ENCODE peak calls at places on chromosomes 16 and 17, in five cellular contexts. W is fibroblast of mammary gland, M is neural crest cell, K is omental fat pad, R is IMR-90. U is an unnamed sample.

GRCh38 chr17:82386256-82386831 is 14.8 kb downstream of the UTS2R start:
- DNase-seq in K (no peak), W (no peak), M (no peak), R (no peak), U (no peak)

GRCh38 chr17:33950061-33950460 is 305.0 kb upstream of the CCL2 start:
- DNase-seq in K (no peak), R (no peak), M (no peak), W (no peak), U (no peak)

GRCh38 chr16:4200000-4200780 is 41.7 kb downstream of the SRL start:
- DNase-seq in K (peak), W (peak), M (peak), R (peak), U (no peak)

GRCh38 chr16:4505356-4506153 is 29.4 kb downstream of the HMOX2 start:
- DNase-seq in R (no peak), M (no peak), W (no peak), K (no peak), U (no peak)

GRCh38 chr16:86755571-86756006 is 177.2 kb downstream of the FOXL1 start:
- DNase-seq in K (no peak), M (no peak), R (no peak), W (no peak), U (no peak)

GRCh38 chr16:77951788-77952187 is 70.6 kb upstream of the CLEC3A start:
- DNase-seq in K (no peak), M (no peak), R (no peak), W (no peak), U (no peak)

GRCh38 chr17:70314506-70314905 is 145.2 kb downstream of the KCNJ2 start:
- DNase-seq in W (no peak), M (no peak), K (no peak), R (no peak), U (no peak)

GRCh38 chr17:39364236-39365025 is 37.0 kb downstream of the FBXL20 start:
- DNase-seq in M (no peak), K (no peak), W (peak), R (no peak), U (no peak)

GRCh38 chr16:15654591-15654990 is 4.5 kb downstream of the NDE1 start:
- DNase-seq in M (no peak), K (no peak), W (no peak), R (no peak), U (no peak)

GRCh38 chr17:79732246-79732645 is 1.5 kb downstream of the ENPP7 start:
- DNase-seq in K (no peak), M (no peak), R (no peak), W (no peak), U (no peak)

GRCh38 chr17:27603446-27603820 is 27.6 kb upstream of the LGALS9 start:
- DNase-seq in R (no peak), W (no peak), M (no peak), K (no peak), U (no peak)

GRCh38 chr16:75279277-75279676 is 27.9 kb upstream of the BCAR1 start:
- DNase-seq in M (no peak), W (no peak), K (no peak), R (peak), U (no peak)

GRCh38 chr16:57365826-57366536 is 6.3 kb upstream of the CX3CL1 start:
- DNase-seq in W (no peak), R (no peak), M (no peak), K (no peak), U (no peak)

GRCh38 chr17:74960739-74961342 is 11.7 kb downstream of the HID1 start:
- DNase-seq in R (peak), K (no peak), W (peak), M (peak), U (no peak)

GRCh38 chr16:87274808-87275207 is 42.4 kb downstream of the C16orf95 start:
- DNase-seq in R (peak), K (no peak), W (no peak), M (no peak), U (no peak)

GRCh38 chr17:39800540-39800939 is 62.8 kb downstream of the GRB7 start:
- DNase-seq in K (no peak), W (no peak), R (no peak), M (no peak), U (no peak)

GRCh38 chr17:14333506-14333905 is 32.6 kb downstream of the HS3ST3B1 start:
- DNase-seq in R (no peak), K (no peak), W (no peak), M (no peak), U (no peak)

GRCh38 chr16:80105160-80105559 is 435.6 kb upstream of the DYNLRB2 start:
- DNase-seq in R (no peak), W (peak), K (no peak), M (no peak), U (no peak)

GRCh38 chr17:76735006-76735405 is 2.1 kb downstream of the SRSF2 start:
- DNase-seq in K (no peak), R (peak), M (no peak), W (peak), U (no peak)

GRCh38 chr17:76737676-76738467 is at the start of gene MFSD11:
- DNase-seq in W (peak), K (peak), M (peak), R (peak), U (peak)

GRCh38 chr17:76737082-76737675 is at the start of gene SRSF2:
- DNase-seq in R (peak), M (peak), K (peak), W (peak), U (peak)

GRCh38 chr17:76735586-76736348 is 1.4 kb downstream of the SRSF2 start:
- DNase-seq in R (no peak), K (no peak), M (no peak), W (no peak), U (no peak)

DNA sequence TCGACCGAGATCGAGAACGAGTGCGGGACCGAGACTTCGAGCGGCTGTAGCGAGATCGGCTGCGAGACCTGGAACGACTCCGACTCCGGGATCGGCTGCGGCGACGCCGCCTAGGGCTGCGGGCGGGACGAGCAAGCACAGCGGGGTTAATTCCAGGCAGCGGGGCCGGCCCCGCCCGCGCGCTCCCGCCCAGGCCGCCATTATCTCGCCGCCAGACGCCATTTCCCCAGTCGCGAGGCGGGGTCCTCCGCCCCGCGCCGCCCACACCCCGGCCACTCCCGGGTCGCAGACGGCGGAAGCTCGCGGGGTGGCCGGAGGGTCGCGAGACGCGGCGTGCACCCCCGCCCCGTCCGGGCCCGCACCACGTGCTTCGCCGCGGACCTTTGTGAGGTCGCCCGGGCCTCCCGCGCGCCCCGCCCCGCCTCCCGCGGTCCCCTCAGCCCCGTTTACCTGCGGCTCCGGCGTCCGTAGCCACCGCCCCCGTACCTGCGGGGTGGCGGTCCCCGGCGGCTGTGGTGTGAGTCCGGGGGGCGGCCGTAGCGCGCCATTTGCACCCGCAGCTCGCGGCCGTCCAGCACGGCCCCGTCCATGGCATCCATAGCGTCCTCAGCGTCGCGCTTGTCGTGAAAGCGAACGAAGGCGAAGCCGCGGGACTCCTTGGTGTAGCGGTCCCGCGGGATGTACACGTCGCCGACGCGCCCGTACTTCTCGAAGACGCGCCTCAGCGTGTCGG is 616 bp downstream of the SRSF2 start:
- DNase-seq in K (no peak), W (peak), M (peak), R (peak), U (no peak)
- TF ChIP-seq CTCF in K (no peak), W (no peak), M (no peak), R (peak), U (peak)

GRCh38 chr16:53576904-53577303 is 73.9 kb upstream of the AKTIP start:
- DNase-seq in W (no peak), K (no peak), R (no peak), M (no peak), U (no peak)
- TF ChIP-seq CTCF in W (no peak), K (no peak), R (no peak), M (no peak), U (no peak)

GRCh38 chr16:71440669-71441347 is 1.0 kb downstream of the TLE7 start:
- DNase-seq in M (no peak), W (no peak), R (no peak), K (no peak), U (no peak)
- TF ChIP-seq CTCF in M (peak), W (no peak), R (no peak), K (no peak), U (no peak)

DNA sequence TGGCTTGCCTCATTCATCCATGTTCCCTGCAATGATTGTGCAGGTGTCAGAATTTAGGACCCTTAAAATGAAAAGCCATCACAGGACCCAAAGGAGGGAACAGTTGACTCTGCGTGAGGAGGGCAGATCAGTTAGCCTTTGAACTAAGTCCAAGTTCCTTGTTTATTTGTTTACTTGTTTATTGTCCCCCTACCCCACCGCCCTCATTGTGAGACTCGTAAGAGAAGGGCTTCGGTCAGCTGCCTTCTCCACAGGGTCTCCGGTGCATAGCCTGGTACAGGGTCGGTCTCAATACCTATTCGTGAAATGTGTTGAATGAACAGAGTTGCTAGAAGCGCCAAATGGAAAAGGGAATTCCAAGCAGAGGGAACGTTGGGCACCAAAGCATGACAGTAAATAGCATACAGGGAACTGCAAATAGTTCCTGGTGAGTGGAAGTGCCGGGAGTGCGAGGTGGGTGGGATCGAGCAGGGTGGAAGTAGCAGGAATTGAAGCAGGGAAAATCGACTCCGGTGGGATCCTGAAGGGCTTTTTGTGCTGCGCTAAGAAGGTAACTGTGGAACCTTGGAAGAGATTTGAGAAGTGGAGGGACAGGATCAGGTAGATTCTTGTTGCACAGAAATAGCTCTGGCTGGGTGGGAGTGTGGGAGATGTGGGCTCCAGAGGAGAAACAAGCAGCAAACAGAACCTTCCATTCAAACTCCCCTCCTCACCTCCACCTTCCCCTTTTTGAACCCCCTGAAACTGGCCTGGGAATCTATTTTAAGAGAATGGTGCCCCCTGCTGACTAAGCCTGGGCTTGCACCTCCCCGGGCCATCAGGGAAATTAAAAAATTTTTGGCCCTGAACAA is 12.7 kb downstream of the SLC35B1 start:
- DNase-seq in M (peak), W (peak), K (peak), R (no peak), U (no peak)
- TF ChIP-seq CTCF in M (peak), W (peak), K (no peak), R (peak), U (peak)

GRCh38 chr16:81582655-81583441 is 138.2 kb downstream of the CMIP start:
- DNase-seq in R (no peak), K (no peak), W (no peak), M (peak), U (no peak)
- TF ChIP-seq CTCF in R (no peak), K (no peak), W (no peak), M (no peak), U (peak)

GRCh38 chr16:53511084-53511402 is 8.0 kb upstream of the AKTIP start:
- DNase-seq in W (no peak), K (no peak), R (no peak), M (no peak), U (no peak)

GRCh38 chr16:53507464-53508180 is 4.6 kb upstream of the AKTIP start:
- DNase-seq in K (no peak), W (peak), M (no peak), R (no peak), U (no peak)

GRCh38 chr16:53511403-53512280 is 8.6 kb upstream of the AKTIP start:
- DNase-seq in R (no peak), M (no peak), K (no peak), W (no peak), U (no peak)

GRCh38 chr16:53509906-53510703 is 7.1 kb upstream of the AKTIP start:
- DNase-seq in R (peak), K (no peak), W (peak), M (peak), U (no peak)

DNA sequence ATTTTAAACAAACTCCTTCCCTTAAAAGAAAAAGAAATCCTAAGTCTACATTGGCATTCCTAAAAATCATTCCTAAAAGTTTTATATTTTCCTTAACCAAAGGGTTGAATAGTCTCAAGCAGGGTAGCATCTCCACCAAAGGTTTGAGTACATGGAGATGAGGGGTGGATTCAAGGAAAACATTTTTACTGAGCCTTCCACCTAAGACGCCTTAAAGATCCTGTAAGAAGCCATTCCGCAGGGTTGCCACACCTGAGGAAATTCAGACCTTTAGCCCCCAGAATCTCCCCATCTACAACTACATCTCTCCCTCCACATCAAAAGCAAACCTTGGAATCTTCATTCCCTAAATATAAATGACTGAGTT is 7.7 kb upstream of the AKTIP start:
- DNase-seq in M (no peak), R (no peak), W (no peak), K (no peak), U (no peak)
- TF ChIP-seq CTCF in M (peak), R (no peak), W (no peak), K (no peak), U (no peak)

GRCh38 chr17:80948091-80948960 is 43.3 kb upstream of the CHMP6 start:
- DNase-seq in R (no peak), K (no peak), M (no peak), W (no peak), U (no peak)

GRCh38 chr17:80947200-80947940 is 44.3 kb upstream of the CHMP6 start:
- DNase-seq in K (no peak), R (no peak), M (no peak), W (no peak), U (no peak)

GRCh38 chr17:80950466-80951120 is 41.0 kb upstream of the CHMP6 start:
- DNase-seq in M (no peak), R (no peak), K (no peak), W (no peak), U (no peak)

GRCh38 chr17:80949451-80950421 is 41.9 kb upstream of the CHMP6 start:
- DNase-seq in W (no peak), R (no peak), M (no peak), K (peak), U (no peak)

DNA sequence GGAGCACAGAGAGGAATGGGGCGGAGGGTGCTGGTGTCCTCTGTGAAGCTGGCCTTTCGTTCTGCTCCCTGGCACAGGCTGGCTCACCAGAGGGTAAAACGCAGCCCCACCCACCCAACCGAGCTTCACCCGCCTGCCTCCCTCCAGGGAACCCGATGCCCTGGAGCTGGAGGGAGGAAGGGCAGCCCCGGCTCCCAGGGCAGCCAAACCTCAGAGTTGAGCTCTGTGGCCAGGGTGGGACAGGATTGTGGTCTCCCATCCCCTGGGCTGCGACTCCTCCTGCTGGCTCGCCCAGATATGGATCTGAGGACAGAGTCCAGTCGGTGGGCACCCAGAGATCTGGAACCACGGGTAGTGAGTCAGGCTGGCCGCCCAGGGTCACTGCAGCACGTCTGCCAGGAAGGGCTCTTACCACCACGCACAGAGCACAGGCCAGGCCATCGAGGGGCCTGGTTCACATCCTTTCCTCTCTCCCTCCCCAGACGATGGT is 42.6 kb upstream of the CHMP6 start:
- DNase-seq in R (no peak), K (peak), W (no peak), M (no peak), U (no peak)
- TF ChIP-seq CTCF in R (peak), K (no peak), W (no peak), M (no peak), U (no peak)

DNA sequence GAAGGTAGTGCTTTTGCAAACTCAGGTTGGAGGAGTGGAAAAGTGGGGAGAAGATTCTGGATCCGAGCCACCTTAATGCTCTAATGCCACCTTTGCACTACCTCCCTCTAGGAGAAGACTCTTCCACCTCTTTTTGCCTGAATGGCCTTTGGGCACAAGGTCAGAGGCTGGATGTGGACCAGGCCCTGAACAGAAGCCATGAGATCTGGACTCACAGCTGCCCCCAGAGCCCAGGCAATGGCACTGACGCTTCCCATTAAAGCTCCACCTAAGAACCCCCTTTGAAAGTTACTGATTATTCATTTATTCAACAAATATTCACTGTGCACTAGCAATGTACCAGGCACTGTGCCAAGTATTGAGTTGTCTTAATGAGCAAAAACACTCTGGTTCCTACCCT is 3.2 kb downstream of the SHBG start:
- DNase-seq in W (no peak), M (no peak), K (no peak), R (no peak), U (no peak)
- TF ChIP-seq CTCF in W (no peak), M (no peak), K (no peak), R (no peak), U (no peak)

DNA sequence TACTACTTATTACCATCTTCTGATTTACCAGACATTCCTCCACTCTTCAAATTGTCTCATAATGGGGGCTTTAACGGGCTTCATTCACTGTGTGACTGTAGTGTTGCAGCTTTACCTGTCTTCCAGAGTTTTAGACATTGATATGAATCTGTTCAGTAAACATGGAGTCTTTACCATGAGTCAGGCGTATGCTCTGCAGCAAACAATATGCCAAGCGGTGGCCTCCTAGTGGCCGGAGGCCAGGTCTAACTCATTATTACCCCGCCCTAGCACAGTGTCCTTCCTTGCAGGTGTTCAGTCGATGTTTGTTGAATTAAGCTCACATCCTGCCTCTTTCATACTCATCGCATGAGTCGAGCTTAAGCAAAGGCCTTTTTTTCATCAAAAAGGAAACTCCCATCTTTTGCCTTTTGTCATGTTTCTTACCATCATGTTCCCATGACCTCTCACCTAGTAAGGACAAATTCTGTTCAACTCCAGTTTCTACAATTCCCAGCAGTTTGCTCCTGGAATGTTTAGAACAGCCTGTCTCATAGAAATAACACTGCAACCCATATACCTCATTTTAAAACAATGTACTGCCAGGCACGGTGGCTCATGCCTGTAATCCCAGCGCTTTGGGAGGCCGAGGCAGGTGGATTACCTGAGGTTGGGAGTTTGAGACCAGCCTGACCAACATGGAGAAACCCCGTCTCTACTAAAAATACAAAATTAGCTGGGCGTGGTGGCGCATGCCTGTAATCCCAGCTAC is 39.4 kb downstream of the TUBD1 start:
- DNase-seq in K (no peak), R (peak), M (peak), W (peak), U (peak)
- TF ChIP-seq CTCF in K (no peak), R (peak), M (peak), W (peak), U (peak)

U was measured in AG04449.